ENCODE peak calls at places on chromosomes 16 and 17, in five cellular contexts. L is ovary, H is transverse colon, Z is A549, S is SK-N-SH. B is an unnamed sample.

GRCh38 chr16:68309798-68310197 is 948 bp downstream of the SLC7A6OS start:
- DNase-seq in L (no peak), H (no peak), Z (no peak), S (no peak), B (no peak)

GRCh38 chr17:3006801-3007200 is 56.6 kb downstream of the OR1D5 start:
- DNase-seq in L (peak), H (no peak), Z (no peak), S (no peak), B (no peak)

GRCh38 chr16:83847371-83848225 is 39.8 kb downstream of the HSBP1 start:
- DNase-seq in L (no peak), H (no peak), Z (no peak), S (peak), B (no peak)

GRCh38 chr16:57761957-57762356 is 26.4 kb downstream of the KATNB1 start:
- DNase-seq in L (no peak), H (no peak), Z (no peak), S (no peak), B (no peak)

GRCh38 chr16:58515871-58516767 is 802 bp downstream of the SETD6 start:
- DNase-seq in L (peak), H (peak), Z (no peak), S (no peak), B (no peak)

GRCh38 chr16:11406177-11406560 is 60.9 kb downstream of the RMI2 start:
- DNase-seq in L (no peak), H (no peak), Z (no peak), S (no peak), B (no peak)

GRCh38 chr16:54136276-54136625 is 150.3 kb downstream of the IRX3 start:
- DNase-seq in L (no peak), H (no peak), Z (no peak), S (no peak), B (no peak)

GRCh38 chr17:58328195-58329034 is at the start of gene TSPOAP1:
- DNase-seq in L (peak), H (peak), Z (no peak), S (peak), B (no peak)

GRCh38 chr16:48365030-48365600 is 20.1 kb downstream of the SIAH1 start:
- DNase-seq in L (no peak), H (no peak), Z (no peak), S (no peak), B (no peak)

GRCh38 chr17:50079334-50080095 is 15.6 kb upstream of the PDK2 start:
- DNase-seq in L (no peak), H (peak), Z (peak), S (no peak), B (no peak)

GRCh38 chr17:55607736-55608341 is 96.6 kb upstream of the SMIM36 start:
- DNase-seq in L (peak), H (peak), Z (peak), S (no peak), B (no peak)

GRCh38 chr17:75876190-75876937 is 2.0 kb downstream of the TRIM47 start:
- DNase-seq in L (no peak), H (peak), Z (peak), S (peak), B (no peak)
- TF ChIP-seq EP300 in L (no peak), H (no peak), Z (no peak), S (no peak), B (no peak)

GRCh38 chr17:39627717-39628516 is 1.2 kb downstream of the PPP1R1B start:
- DNase-seq in L (no peak), H (peak), Z (no peak), S (no peak), B (no peak)

GRCh38 chr17:39627170-39627716 is 491 bp downstream of the PPP1R1B start:
- DNase-seq in L (no peak), H (no peak), Z (no peak), S (peak), B (no peak)

GRCh38 chr17:39626171-39626670 is 531 bp upstream of the PPP1R1B start:
- DNase-seq in L (no peak), H (peak), Z (no peak), S (peak), B (no peak)

GRCh38 chr17:39625198-39625769 is 1.5 kb upstream of the PPP1R1B start:
- DNase-seq in L (no peak), H (peak), Z (no peak), S (no peak), B (no peak)

GRCh38 chr17:39626671-39627169 is at the start of gene PPP1R1B:
- DNase-seq in L (no peak), H (peak), Z (no peak), S (peak), B (no peak)
- H3K4me3 ChIP-seq in L (peak), H (peak), Z (peak), S (no peak), B (peak)

GRCh38 chr17:82604532-82604931 is 43.7 kb downstream of the WDR45B start:
- DNase-seq in L (no peak), H (no peak), Z (no peak), S (no peak), B (no peak)

GRCh38 chr17:82602986-82603385 is 45.3 kb downstream of the WDR45B start:
- DNase-seq in L (no peak), H (no peak), Z (no peak), S (peak), B (no peak)

GRCh38 chr17:82605939-82606600 is 42.2 kb downstream of the WDR45B start:
- DNase-seq in L (no peak), H (no peak), Z (no peak), S (peak), B (no peak)

GRCh38 chr17:82602487-82602886 is 45.8 kb downstream of the WDR45B start:
- DNase-seq in L (no peak), H (no peak), Z (no peak), S (peak), B (no peak)

DNA sequence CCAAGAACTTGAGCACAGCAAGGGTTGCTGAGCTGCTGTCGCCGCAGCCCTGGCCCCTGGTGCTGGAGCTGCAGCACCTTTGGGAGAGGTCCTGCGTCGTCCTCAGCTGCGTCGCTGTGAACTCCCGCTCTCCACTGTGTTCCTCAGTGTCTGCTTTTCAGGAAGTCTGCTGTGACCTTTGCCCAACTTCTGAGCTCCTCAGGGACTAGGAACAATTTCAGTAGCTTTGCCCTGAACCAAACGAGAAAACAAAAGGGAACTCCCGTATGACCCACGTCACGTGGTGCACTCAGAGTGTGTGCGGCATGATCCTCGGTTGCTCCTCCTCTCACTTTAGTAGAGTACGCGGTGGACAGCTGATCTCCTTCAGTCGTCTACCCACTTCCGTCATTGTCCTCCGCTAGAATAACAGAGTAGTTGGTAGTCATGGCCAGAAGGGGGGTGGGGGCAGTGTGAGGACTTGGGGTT is 44.2 kb downstream of the WDR45B start:
- DNase-seq in L (no peak), H (peak), Z (no peak), S (peak), B (no peak)
- TF ChIP-seq EP300 in L (no peak), H (no peak), Z (no peak), S (no peak), B (no peak)

DNA sequence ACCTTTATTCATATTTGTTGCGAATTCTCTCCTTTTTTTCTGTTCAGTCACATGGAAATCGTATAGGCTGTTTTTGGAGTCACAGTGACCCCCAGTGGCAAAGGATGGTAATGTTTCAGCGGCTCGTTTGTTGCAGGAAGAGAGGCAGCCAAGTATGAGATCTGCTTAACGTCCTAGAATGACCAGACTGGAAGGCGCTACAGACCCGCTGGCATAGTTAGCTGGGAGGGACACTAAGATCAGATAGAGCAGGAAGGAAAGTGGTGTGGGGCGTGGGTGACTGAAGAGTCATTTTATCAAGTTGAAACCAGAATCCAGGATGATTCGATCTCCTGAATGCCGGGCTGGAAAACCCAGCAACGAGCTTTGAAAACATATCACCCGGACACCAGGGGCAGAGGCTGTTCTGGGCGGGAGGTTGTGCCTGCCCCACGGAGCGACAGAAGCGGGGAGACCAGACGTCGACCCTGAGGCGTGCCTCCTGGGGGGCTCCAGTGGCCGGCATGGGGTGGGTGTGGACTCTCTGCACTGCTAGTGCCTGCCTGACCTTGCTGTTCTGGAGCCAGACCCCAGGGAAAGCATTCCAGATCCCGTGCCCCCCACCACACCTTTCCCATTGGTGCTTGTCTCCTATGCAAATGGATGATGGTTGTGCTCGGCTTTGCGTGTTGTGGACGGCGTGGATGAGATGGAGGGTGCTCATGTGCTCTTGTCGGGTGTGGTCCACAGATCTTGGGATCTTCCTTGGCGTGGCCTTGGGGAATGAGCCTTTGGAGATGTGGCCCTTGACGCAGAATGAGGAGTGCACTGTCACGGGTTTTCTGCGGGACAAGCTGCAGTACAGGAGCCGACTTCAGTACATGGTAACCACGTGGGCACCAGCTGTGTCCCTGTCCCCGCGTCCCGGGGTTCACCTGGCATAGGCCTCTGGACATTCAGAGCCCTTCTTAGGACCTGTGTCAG is 7.7 kb downstream of the IL34 start:
- DNase-seq in L (peak), H (peak), Z (peak), S (peak), B (peak)
- H3K4me3 ChIP-seq in L (peak), H (no peak), Z (peak), S (peak), B (peak)

DNA sequence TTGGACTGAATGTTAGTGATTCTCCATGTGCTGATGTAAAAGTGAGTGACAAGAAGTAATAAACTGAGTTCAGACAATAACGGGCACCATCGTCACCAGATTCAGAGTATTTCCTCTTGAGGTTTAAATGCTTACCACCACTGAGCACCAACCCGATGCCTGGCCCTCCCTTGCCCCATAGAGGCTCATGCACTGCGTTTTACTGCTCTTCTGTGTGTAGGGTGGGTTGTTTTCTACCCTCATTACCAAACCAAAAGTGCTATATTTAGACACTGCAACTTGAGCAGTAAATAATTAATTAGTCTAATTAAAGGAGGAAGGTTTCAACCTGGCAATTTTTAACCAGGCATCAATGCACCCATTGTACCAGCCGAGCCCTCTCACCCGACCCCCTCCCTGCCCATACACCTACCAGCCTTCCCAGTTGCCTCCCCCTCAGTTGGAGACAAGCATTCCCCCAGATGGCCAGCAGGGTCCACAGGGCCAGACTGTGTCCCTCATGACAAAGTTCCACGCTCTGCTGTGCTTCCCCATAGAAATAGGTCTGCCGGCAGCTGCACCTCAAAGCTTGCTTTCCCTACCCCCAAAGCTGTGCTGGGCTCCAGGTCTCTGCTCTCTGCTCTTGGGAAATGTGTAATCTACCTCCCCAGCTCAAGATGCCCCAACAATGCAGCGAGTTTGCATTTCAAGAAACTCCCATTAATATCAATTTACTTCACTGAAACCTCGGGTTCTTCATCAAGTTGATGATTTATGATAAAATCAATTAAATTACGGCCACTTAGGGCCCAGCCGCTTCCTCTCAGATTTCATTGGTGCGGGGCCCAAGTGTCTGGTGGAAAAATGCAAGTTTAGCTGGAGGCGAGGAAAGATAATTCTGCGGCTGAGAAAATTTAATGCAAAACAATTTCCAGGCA is 16.0 kb downstream of the HOXB4 start:
- DNase-seq in L (no peak), H (no peak), Z (peak), S (no peak), B (no peak)
- TF ChIP-seq EP300 in L (no peak), H (no peak), Z (no peak), S (no peak), B (no peak)

GRCh38 chr16:12461201-12461600 is 342.5 kb downstream of the CPPED1 start:
- DNase-seq in L (no peak), H (no peak), Z (no peak), S (no peak), B (no peak)

GRCh38 chr16:12458051-12458450 is 345.6 kb downstream of the CPPED1 start:
- DNase-seq in L (peak), H (no peak), Z (no peak), S (no peak), B (no peak)

GRCh38 chr16:12459993-12460392 is 343.7 kb downstream of the CPPED1 start:
- DNase-seq in L (peak), H (no peak), Z (no peak), S (no peak), B (no peak)

GRCh38 chr16:12459401-12459791 is 344.3 kb downstream of the CPPED1 start:
- DNase-seq in L (peak), H (peak), Z (no peak), S (no peak), B (no peak)

GRCh38 chr16:12458591-12459400 is 344.9 kb downstream of the CPPED1 start:
- DNase-seq in L (peak), H (peak), Z (no peak), S (no peak), B (no peak)
- H3K4me3 ChIP-seq in L (no peak), H (no peak), Z (no peak), S (no peak), B (no peak)

GRCh38 chr16:81520560-81521135 is 76.0 kb downstream of the CMIP start:
- DNase-seq in L (no peak), H (no peak), Z (no peak), S (peak), B (no peak)

GRCh38 chr16:81522141-81522701 is 77.6 kb downstream of the CMIP start:
- DNase-seq in L (no peak), H (no peak), Z (no peak), S (peak), B (no peak)

GRCh38 chr16:81519298-81520150 is 74.9 kb downstream of the CMIP start:
- DNase-seq in L (no peak), H (no peak), Z (no peak), S (no peak), B (no peak)

GRCh38 chr16:81520151-81520470 is 75.5 kb downstream of the CMIP start:
- DNase-seq in L (no peak), H (no peak), Z (no peak), S (no peak), B (no peak)

GRCh38 chr16:81521141-81521626 is 76.6 kb downstream of the CMIP start:
- DNase-seq in L (no peak), H (peak), Z (no peak), S (peak), B (no peak)
- TF ChIP-seq EP300 in L (no peak), H (no peak), Z (no peak), S (no peak), B (no peak)